ENCODE peak calls at places on chromosomes 3 and 15, in eight cellular contexts. C is heart left ventricle, A is hepatocyte, U is pancreas, V is HAP-1, J is cardiac fibroblast, K is choroid plexus epithelial cell, H is fibroblast of mammary gland. B is an unnamed sample.

GRCh38 chr3:149480326-149481017 is 6.0 kb downstream of the TM4SF4 start:
- DNase-seq in A (peak), V (peak), C (peak), K (peak), U (peak), H (peak), J (peak), B (peak)

GRCh38 chr3:157204431-157204830 is 44.5 kb upstream of the CCNL1 start:
- DNase-seq in K (peak), V (no peak), C (no peak), H (peak), J (peak), A (peak), U (no peak), B (no peak)

GRCh38 chr3:99356681-99357080 is 281.7 kb upstream of the COL8A1 start:
- DNase-seq in K (no peak), J (no peak), H (no peak), U (no peak), V (no peak), C (no peak), A (no peak), B (no peak)

GRCh38 chr15:83200162-83200561 is 7.5 kb downstream of the HDGFL3 start:
- DNase-seq in K (peak), V (no peak), A (no peak), U (no peak), J (peak), H (no peak), C (no peak), B (no peak)

GRCh38 chr3:4825572-4826236 is 153.5 kb upstream of the BHLHE40 start:
- DNase-seq in H (no peak), C (peak), V (no peak), U (no peak), K (no peak), J (no peak), A (no peak), B (peak)

GRCh38 chr3:30368978-30369377 is 237.4 kb upstream of the TGFBR2 start:
- DNase-seq in A (no peak), U (no peak), H (peak), J (peak), K (peak), V (no peak), C (no peak), B (no peak)

GRCh38 chr15:44535509-44536297 is 1.2 kb upstream of the EIF3J start:
- DNase-seq in U (no peak), C (peak), K (peak), J (no peak), A (peak), H (no peak), V (peak), B (peak)

GRCh38 chr15:88636039-88636438 is 2.8 kb upstream of the ISG20 start:
- DNase-seq in C (no peak), H (no peak), J (no peak), A (peak), V (no peak), U (no peak), K (no peak), B (no peak)

GRCh38 chr3:145286937-145287336 is 874.0 kb downstream of the PLOD2 start:
- DNase-seq in V (no peak), J (no peak), A (no peak), U (no peak), K (no peak), H (no peak), C (no peak), B (no peak)

GRCh38 chr3:196666001-196666867 is 26.7 kb downstream of the NRROS start:
- DNase-seq in J (peak), U (no peak), K (peak), H (peak), A (no peak), V (peak), C (no peak), B (no peak)

GRCh38 chr15:76303909-76304308 is 7.4 kb downstream of the ETFA start:
- DNase-seq in C (no peak), V (no peak), H (no peak), K (no peak), U (no peak), J (no peak), A (no peak), B (no peak)

GRCh38 chr15:99123706-99124451 is 19.0 kb downstream of the SYNM start:
- DNase-seq in J (peak), K (peak), U (peak), H (peak), C (peak), A (peak), V (peak), B (peak)

GRCh38 chr3:190205739-190206138 is 85.0 kb upstream of the P3H2 start:
- DNase-seq in A (no peak), V (no peak), U (no peak), H (peak), J (no peak), K (peak), C (no peak), B (no peak)

GRCh38 chr3:74343391-74343790 is 271.1 kb downstream of the CNTN3 start:
- DNase-seq in A (no peak), C (no peak), U (no peak), V (no peak), H (no peak), J (no peak), K (no peak), B (no peak)

GRCh38 chr15:66170042-66170441 is 83.5 kb downstream of the MEGF11 start:
- DNase-seq in K (no peak), J (no peak), V (no peak), U (no peak), A (no peak), H (no peak), C (no peak), B (no peak)

GRCh38 chr3:13077431-13078157 is 4.4 kb upstream of the IQSEC1 start:
- DNase-seq in K (no peak), J (no peak), A (no peak), V (no peak), C (peak), H (peak), U (peak), B (peak)

GRCh38 chr15:59950603-59951388 is 53.3 kb upstream of the FOXB1 start:
- DNase-seq in V (no peak), K (no peak), A (no peak), U (no peak), H (no peak), C (no peak), J (no peak), B (no peak)

GRCh38 chr3:39639344-39640236 is 169.8 kb upstream of the MYRIP start:
- DNase-seq in U (no peak), H (peak), C (no peak), K (peak), A (peak), V (peak), J (peak), B (no peak)

GRCh38 chr3:49642708-49643145 is 31.4 kb upstream of the APEH start:
- DNase-seq in A (no peak), C (no peak), U (no peak), H (no peak), J (no peak), V (no peak), K (no peak), B (no peak)

GRCh38 chr3:50130436-50130835 is 24.7 kb upstream of the SEMA3F start:
- DNase-seq in J (no peak), A (no peak), C (no peak), H (no peak), U (peak), V (no peak), K (no peak), B (no peak)

GRCh38 chr3:66121288-66121687 is 82.6 kb upstream of the MAGI1 start:
- DNase-seq in V (no peak), H (peak), U (no peak), J (no peak), C (no peak), A (no peak), K (peak), B (no peak)

GRCh38 chr3:87446849-87447387 is 170.5 kb upstream of the POU1F1 start:
- DNase-seq in H (no peak), K (no peak), J (no peak), V (no peak), U (no peak), C (no peak), A (no peak), B (no peak)

DNA sequence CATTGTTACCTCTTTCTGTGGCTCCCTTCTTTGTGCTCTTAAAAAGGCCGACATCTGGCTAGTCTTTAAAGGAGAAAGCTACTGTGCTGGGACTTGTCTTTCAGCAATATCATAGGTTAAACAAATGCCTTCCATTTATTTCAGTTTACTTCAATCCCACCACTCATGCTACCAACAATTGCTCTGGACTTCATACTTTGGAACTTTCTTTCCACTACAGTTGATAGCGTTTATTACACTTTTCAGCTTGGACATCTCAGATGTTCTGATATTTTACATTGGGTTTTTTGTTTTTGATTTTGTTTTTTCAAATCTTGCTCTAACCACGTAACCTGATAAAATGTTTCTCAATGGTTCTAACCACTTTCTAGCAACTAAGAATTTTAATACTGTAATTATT is 1.2 kb upstream of the CBLB start:
- DNase-seq in J (no peak), C (no peak), A (no peak), H (no peak), U (no peak), K (no peak), V (no peak), B (no peak)
- H3K4me3 ChIP-seq in J (peak), C (peak), A (peak), H (peak), U (peak), K (peak), V (peak), B (no peak)

GRCh38 chr3:119677641-119677934 is 382 bp upstream of the COX17 start:
- DNase-seq in V (no peak), C (no peak), H (no peak), K (no peak), J (no peak), U (no peak), A (no peak), B (no peak)
- H3K4me3 ChIP-seq in V (peak), C (peak), H (peak), K (peak), J (peak), U (peak), A (no peak), B (peak)

GRCh38 chr15:90190606-90191343 is 10.4 kb upstream of the SEMA4B start:
- DNase-seq in H (no peak), A (no peak), J (no peak), K (no peak), C (no peak), U (no peak), V (no peak), B (peak)

GRCh38 chr15:90191795-90192494 is 9.2 kb upstream of the SEMA4B start:
- DNase-seq in V (peak), C (peak), A (peak), U (peak), H (no peak), K (peak), J (peak), B (peak)

GRCh38 chr15:90192961-90193786 is 8.0 kb upstream of the SEMA4B start:
- DNase-seq in A (no peak), C (no peak), H (no peak), J (no peak), U (peak), V (no peak), K (no peak), B (peak)

GRCh38 chr15:90189781-90190467 is 11.2 kb upstream of the SEMA4B start:
- DNase-seq in K (no peak), H (no peak), A (peak), J (no peak), V (no peak), U (peak), C (no peak), B (no peak)

GRCh38 chr15:90191344-90191687 is 9.8 kb upstream of the SEMA4B start:
- DNase-seq in A (no peak), V (no peak), J (no peak), C (no peak), H (no peak), U (no peak), K (no peak), B (no peak)
- H3K4me3 ChIP-seq in A (no peak), V (no peak), J (no peak), C (no peak), H (no peak), U (no peak), K (no peak), B (no peak)

GRCh38 chr3:120569224-120569915 is 26.8 kb upstream of the NDUFB4 start:
- DNase-seq in C (no peak), J (no peak), H (no peak), U (no peak), A (no peak), K (no peak), V (peak), B (no peak)

GRCh38 chr3:120566243-120566980 is 29.7 kb upstream of the NDUFB4 start:
- DNase-seq in V (no peak), C (no peak), U (no peak), A (no peak), H (no peak), K (no peak), J (no peak), B (no peak)

GRCh38 chr3:120568198-120568523 is 28.0 kb upstream of the NDUFB4 start:
- DNase-seq in K (no peak), U (no peak), H (no peak), V (no peak), C (no peak), J (no peak), A (no peak), B (no peak)

GRCh38 chr3:120568624-120569023 is 27.5 kb upstream of the NDUFB4 start:
- DNase-seq in J (no peak), K (peak), U (no peak), V (no peak), A (no peak), H (no peak), C (no peak), B (no peak)

DNA sequence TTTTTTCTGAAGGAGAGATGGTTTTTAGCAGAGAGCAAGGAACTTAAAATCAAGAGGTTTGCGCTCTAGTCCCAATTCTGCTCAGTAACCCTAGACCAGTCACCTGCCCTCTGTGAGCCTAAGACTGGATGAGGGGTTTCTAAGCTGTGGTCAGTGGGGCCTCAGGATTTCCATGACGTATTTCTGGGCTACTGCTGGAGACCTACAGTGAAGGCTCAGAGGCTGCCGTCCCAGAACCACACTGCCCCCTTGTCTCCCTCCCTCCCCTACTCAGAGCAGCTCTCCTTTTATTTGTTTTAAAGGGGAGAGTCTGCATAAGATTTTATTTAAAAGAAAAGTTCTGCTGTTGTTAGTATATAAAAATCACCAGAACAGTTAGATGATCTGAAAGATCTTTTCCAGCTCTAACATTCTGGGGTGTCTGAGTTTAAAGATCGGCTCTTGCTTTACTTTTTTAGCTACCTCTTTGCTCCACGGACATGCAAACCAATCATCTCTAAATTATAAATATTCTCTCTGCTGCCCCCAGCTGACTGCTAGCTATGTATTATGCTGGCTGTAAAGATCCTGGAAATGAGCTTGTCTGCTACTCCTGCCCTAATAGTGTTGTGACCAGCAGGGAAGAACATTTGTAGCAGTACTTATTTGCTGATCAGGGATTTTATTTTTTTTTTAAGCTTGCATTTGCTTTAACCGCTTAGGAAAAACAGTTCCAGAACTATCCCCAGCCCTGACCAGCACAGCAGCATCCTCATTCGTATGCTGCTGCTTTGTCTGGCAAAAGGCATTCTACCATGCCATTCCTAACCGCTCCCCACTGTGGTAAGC is 28.6 kb upstream of the NDUFB4 start:
- DNase-seq in J (peak), V (peak), H (peak), A (peak), C (no peak), U (no peak), K (peak), B (no peak)
- H3K4me3 ChIP-seq in J (no peak), V (no peak), H (no peak), A (no peak), C (no peak), U (no peak), K (peak), B (no peak)

GRCh38 chr3:20040476-20041196 is 390 bp downstream of the KAT2B start:
- DNase-seq in A (peak), C (peak), K (peak), V (peak), U (peak), J (peak), H (peak), B (peak)

GRCh38 chr3:20042331-20042730 is 2.1 kb downstream of the KAT2B start:
- DNase-seq in K (no peak), J (no peak), V (no peak), C (no peak), A (no peak), U (no peak), H (no peak), B (no peak)

GRCh38 chr3:20043825-20044224 is 3.6 kb downstream of the KAT2B start:
- DNase-seq in K (no peak), C (no peak), U (no peak), J (no peak), A (no peak), H (no peak), V (no peak), B (no peak)

GRCh38 chr3:20041197-20041780 is 1.0 kb downstream of the KAT2B start:
- DNase-seq in K (peak), C (peak), J (peak), V (peak), A (peak), H (peak), U (peak), B (peak)

DNA sequence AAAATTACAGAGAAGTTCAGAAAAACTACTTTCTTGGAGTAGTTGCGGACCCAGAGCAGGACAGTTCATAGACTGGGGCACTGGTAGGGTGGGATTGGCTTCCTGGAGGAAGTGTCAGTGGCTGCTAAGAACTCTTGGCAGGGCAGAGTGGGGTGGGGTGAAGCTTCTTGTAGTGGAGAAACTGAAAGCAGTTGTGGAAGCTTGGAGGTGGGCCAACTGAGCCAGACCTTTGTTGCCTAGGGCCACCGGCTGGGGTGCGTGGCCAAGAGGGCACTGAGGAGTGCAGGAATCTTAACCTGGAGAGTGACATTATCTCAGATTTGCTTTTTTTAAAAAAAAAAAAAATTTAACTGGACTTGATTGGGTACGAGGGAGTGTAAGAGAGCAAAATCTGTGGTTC is 3.2 kb downstream of the KAT2B start:
- DNase-seq in J (peak), V (peak), K (peak), H (peak), C (peak), A (peak), U (peak), B (peak)
- H3K4me3 ChIP-seq in J (no peak), V (no peak), K (no peak), H (no peak), C (no peak), A (no peak), U (no peak), B (no peak)

DNA sequence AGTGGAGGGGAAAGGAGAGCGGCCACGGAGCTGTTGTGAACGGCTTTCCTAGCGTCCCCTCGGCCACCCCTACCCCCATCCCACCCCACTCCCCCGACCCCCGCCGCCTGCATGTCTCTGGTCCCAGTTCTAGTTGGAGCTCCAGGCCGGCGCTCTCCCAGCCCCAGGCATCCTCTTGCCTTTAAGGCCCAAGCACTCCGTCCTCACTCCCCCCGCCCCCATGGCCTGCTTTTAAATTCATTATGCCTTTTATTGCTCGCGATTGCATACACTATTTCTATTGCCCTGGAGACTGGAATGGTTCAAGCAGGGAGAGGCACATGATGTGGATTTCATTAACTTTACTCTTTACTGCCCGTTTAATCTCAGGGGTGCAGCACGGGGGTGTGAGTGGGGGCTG is 13.4 kb upstream of the CCDC33 start:
- DNase-seq in A (no peak), H (no peak), J (no peak), K (no peak), U (peak), C (no peak), V (peak), B (no peak)
- H3K4me3 ChIP-seq in A (no peak), H (no peak), J (no peak), K (no peak), U (no peak), C (no peak), V (no peak), B (no peak)

B was measured in thyroid gland.